ENCODE peak calls at places on chromosomes 7 and 10, in nine cellular contexts. L, D, E, O, Z, A, Q, B and X are unnamed samples.

GRCh38 chr10:80205478-80206276 is at the start of gene ANXA11:
- DNase-seq in Q (peak; percentile 94), D (peak; percentile 51), O (peak; percentile 43), E (peak; percentile 92), B (peak; percentile 43), L (peak; percentile 91), A (peak; percentile 85), Z (no peak), X (peak; percentile 87)

GRCh38 chr10:18140957-18141888 is 999 bp downstream of the CACNB2 start:
- DNase-seq in Q (no peak), D (no peak), B (no peak), E (peak; percentile 13), L (peak; percentile 76), O (no peak), Z (no peak), A (no peak), X (no peak)

GRCh38 chr10:105024184-105024583 is 383.1 kb downstream of the SORCS3 start:
- DNase-seq in D (no peak), L (no peak), B (no peak), E (peak; percentile 18), O (no peak), Q (no peak), Z (no peak), A (no peak), X (no peak)

GRCh38 chr10:99630439-99630838 is 10.2 kb upstream of the SLC25A28 start:
- DNase-seq in B (no peak), Q (no peak), O (no peak), A (no peak), L (no peak), E (peak; percentile 14), Z (no peak), D (peak; percentile 56), X (no peak)

GRCh38 chr7:151420144-151420543 is 10.3 kb upstream of the WDR86 start:
- DNase-seq in O (no peak), Z (no peak), L (no peak), A (no peak), E (no peak), B (no peak), D (no peak), Q (no peak), X (no peak)

GRCh38 chr7:7099584-7100014 is 82.7 kb upstream of the C1GALT1 start:
- DNase-seq in Q (no peak), B (no peak), O (peak; percentile 96), Z (peak; percentile 9), L (peak; percentile 79), D (peak; percentile 97), A (peak; percentile 86), E (peak; percentile 86), X (no peak)

GRCh38 chr10:21494221-21495001 is 31.1 kb downstream of the SKIDA1 start:
- DNase-seq in B (no peak), D (no peak), A (no peak), Z (no peak), E (peak; percentile 67), L (peak; percentile 66), O (no peak), Q (peak; percentile 75), X (no peak)

GRCh38 chr10:14405076-14406065 is 74.6 kb upstream of the FRMD4A start:
- DNase-seq in D (peak; percentile 97), Z (no peak), B (no peak), Q (no peak), L (no peak), E (no peak), A (no peak), O (no peak), X (no peak)

GRCh38 chr10:110504111-110504735 is 6.5 kb downstream of the DUSP5 start:
- DNase-seq in L (peak; percentile 75), O (no peak), E (no peak), Q (no peak), Z (no peak), A (no peak), B (no peak), D (peak; percentile 52), X (no peak)

GRCh38 chr10:76033457-76034196 is 602.2 kb downstream of the LRMDA start:
- DNase-seq in O (no peak), Q (no peak), B (no peak), Z (no peak), A (no peak), D (peak; percentile 2), L (no peak), E (peak; percentile 38), X (no peak)

GRCh38 chr10:78420946-78421732 is 387.5 kb downstream of the RPS24 start:
- DNase-seq in Q (no peak), A (no peak), L (peak; percentile 42), B (peak; percentile 25), Z (no peak), D (no peak), E (no peak), O (no peak), X (peak; percentile 65)

GRCh38 chr7:133921635-133922182 is 205.4 kb upstream of the LRGUK start:
- DNase-seq in Q (no peak), O (no peak), B (no peak), D (no peak), Z (no peak), E (no peak), A (no peak), L (no peak), X (no peak)

GRCh38 chr7:53771701-53772100 is 736.3 kb downstream of the POM121L12 start:
- DNase-seq in Z (no peak), A (no peak), Q (no peak), L (no peak), O (no peak), E (no peak), D (no peak), B (no peak), X (no peak)

GRCh38 chr7:47100815-47101435 is 481.0 kb downstream of the TNS3 start:
- DNase-seq in B (no peak), E (peak; percentile 72), L (no peak), A (no peak), Z (no peak), D (peak; percentile 73), O (peak; percentile 47), Q (peak; percentile 80), X (peak; percentile 67)

GRCh38 chr7:1511829-1512422 is 7.7 kb upstream of the INTS1 start:
- DNase-seq in O (no peak), L (no peak), D (no peak), Q (no peak), B (no peak), E (no peak), Z (no peak), A (no peak), X (no peak)
- H3K27ac ChIP-seq in O (no peak overlapping the region), L (no peak overlapping the region), D (no peak overlapping the region), Q (no peak overlapping the region), B (no peak overlapping the region), E (no peak overlapping the region), Z (peak overlapping the region; percentile 100), A (peak overlapping the region; percentile 98), X (no peak overlapping the region)

DNA sequence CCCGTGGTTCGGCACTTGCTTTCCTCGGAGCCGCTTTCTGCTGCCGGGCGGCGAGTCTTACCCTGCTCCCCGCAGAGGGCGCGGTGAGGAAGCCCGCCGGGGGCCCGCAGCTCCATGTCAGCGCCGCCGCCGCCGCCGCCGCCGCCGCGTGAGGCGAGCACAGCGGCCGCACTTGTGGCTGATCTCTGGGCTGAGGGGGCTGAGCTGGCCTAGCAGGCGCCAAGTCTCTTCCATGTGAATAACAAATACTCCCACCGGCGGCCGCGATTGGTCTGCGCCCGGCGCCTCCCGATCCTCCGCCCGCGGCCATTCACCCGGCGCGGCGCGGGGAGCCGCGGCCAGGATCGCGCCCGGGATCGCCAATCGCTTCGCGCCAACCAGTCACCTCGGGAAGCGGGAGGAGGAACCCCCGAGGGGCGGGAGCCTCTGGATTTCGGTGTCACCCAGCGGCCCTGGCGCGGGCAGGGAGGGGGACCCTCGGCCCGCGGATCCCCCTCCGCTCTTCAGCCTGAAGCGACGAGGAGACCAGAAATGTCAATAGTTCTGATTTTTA is at the start of gene GRM8:
- DNase-seq in O (no peak), D (peak; percentile 9), B (peak; percentile 30), E (peak; percentile 87), L (peak; percentile 72), Z (peak; percentile 10), A (no peak), Q (peak; percentile 70), X (peak; percentile 54)
- H3K27ac ChIP-seq in O (no peak within 1 kb of the TSS), D (no peak within 1 kb of the TSS), B (no peak within 1 kb of the TSS), E (no peak within 1 kb of the TSS), L (peak within 1 kb of the TSS; percentile 7), Z (no peak within 1 kb of the TSS), A (peak within 1 kb of the TSS; percentile 34), Q (no peak within 1 kb of the TSS), X (no peak within 1 kb of the TSS)

GRCh38 chr10:124524991-124525653 is 63.5 kb downstream of the LHPP start:
- DNase-seq in B (peak; percentile 68), Q (peak; percentile 76), O (no peak), A (peak; percentile 64), Z (no peak), L (peak; percentile 96), E (no peak), D (no peak), X (no peak)

GRCh38 chr10:124527996-124528395 is 66.4 kb downstream of the LHPP start:
- DNase-seq in B (no peak), A (no peak), Q (no peak), D (no peak), L (peak; percentile 57), O (no peak), Z (no peak), E (no peak), X (no peak)

GRCh38 chr10:124523886-124524285 is 62.3 kb downstream of the LHPP start:
- DNase-seq in A (no peak), O (no peak), B (no peak), Q (no peak), D (no peak), L (no peak), Z (no peak), E (no peak), X (no peak)

GRCh38 chr10:124526621-124527267 is 65.1 kb downstream of the LHPP start:
- DNase-seq in A (no peak), O (no peak), B (no peak), E (no peak), L (peak; percentile 67), Q (no peak), Z (no peak), D (no peak), X (no peak)

DNA sequence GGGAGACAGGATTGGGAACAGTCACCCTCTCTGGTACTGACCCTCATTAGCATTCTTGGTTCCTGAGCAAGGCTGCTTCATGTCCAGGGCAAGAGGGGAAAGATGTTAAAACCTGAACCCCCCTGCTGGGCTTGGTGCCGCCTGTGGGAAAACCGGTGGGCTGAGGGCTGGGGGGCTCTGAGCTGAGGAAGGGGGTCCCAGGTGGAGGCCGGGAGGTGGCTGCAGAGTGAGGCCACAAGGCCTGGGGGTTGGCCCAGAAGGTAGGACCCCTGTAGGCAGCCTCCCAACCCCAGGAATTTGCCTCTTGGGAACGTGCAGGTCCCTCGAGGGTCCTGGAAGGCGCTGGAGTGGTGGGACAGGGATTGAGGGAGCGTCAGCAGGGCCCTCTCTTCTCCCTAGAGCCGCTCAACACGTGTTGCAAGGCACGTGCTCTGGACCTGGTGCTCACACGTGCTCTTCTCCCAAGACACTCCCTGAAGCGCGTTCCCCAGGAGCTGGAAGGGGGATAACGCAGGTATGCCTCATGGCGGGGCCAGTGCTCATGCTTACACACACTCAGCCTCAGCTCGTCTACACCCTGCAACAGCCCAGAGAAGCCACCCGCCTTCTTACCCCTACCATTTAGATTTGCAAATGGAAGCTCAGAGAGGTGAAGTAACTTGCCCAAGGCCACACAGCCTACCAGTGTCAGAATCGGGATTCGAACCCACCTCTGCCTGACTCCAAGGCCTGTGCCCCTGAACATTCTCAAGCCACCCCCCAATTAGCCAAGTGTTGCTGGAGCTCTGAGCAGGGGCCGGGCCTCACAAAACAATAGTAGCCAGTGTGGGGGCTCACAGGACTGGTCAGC is 64.4 kb downstream of the LHPP start:
- DNase-seq in B (no peak), A (no peak), Q (no peak), L (peak; percentile 74), Z (no peak), E (no peak), D (no peak), O (no peak), X (no peak)
- H3K27ac ChIP-seq in B (no peak overlapping the region), A (peak overlapping the region; percentile 71), Q (no peak overlapping the region), L (no peak overlapping the region), Z (no peak overlapping the region), E (no peak overlapping the region), D (no peak overlapping the region), O (no peak overlapping the region), X (no peak overlapping the region)

GRCh38 chr7:135715055-135715522 is 12.9 kb downstream of the SLC13A4 start:
- DNase-seq in E (no peak), L (no peak), Q (no peak), A (no peak), B (no peak), Z (no peak), D (no peak), O (no peak), X (no peak)
- H3K27ac ChIP-seq in E (no peak overlapping the region), L (no peak overlapping the region), Q (no peak overlapping the region), A (no peak overlapping the region), B (no peak overlapping the region), Z (peak overlapping the region; percentile 82), D (no peak overlapping the region), O (no peak overlapping the region), X (no peak overlapping the region)